ENCODE peak calls at places on chromosomes 2 and 18, in five cellular contexts. One of them, this sample, is unnamed.

GRCh38 chr2:227406177-227407031 is 18.7 kb upstream of the SCYGR1 start:
- DNase-seq in A172: peak
- DNase-seq in effector memory CD8-positive, alpha-beta T cell: no peak
- DNase-seq in fibroblast of villous mesenchyme: peak
- DNase-seq in activated CD4-positive, alpha-beta T cell treated with anti-CD3 and anti-CD28 coated beads for 36 hours: peak
- DNase-seq in this sample: peak

GRCh38 chr18:75211721-75212625 is 1.4 kb downstream of the TSHZ1 start:
- DNase-seq in effector memory CD8-positive, alpha-beta T cell: no peak
- DNase-seq in fibroblast of villous mesenchyme: peak
- DNase-seq in A172: peak
- DNase-seq in activated CD4-positive, alpha-beta T cell treated with anti-CD3 and anti-CD28 coated beads for 36 hours: peak
- DNase-seq in this sample: no peak

GRCh38 chr2:54613794-54614257 is 109.6 kb upstream of the EML6 start:
- DNase-seq in A172: peak
- DNase-seq in activated CD4-positive, alpha-beta T cell treated with anti-CD3 and anti-CD28 coated beads for 36 hours: no peak
- DNase-seq in effector memory CD8-positive, alpha-beta T cell: no peak
- DNase-seq in fibroblast of villous mesenchyme: peak
- DNase-seq in this sample: no peak

GRCh38 chr18:24322594-24323136 is 75.0 kb downstream of the OSBPL1A start:
- DNase-seq in effector memory CD8-positive, alpha-beta T cell: no peak
- DNase-seq in fibroblast of villous mesenchyme: no peak
- DNase-seq in activated CD4-positive, alpha-beta T cell treated with anti-CD3 and anti-CD28 coated beads for 36 hours: no peak
- DNase-seq in A172: peak
- DNase-seq in this sample: no peak

GRCh38 chr2:162582357-162582798 is 238.4 kb downstream of the GCA start:
- DNase-seq in activated CD4-positive, alpha-beta T cell treated with anti-CD3 and anti-CD28 coated beads for 36 hours: no peak
- DNase-seq in fibroblast of villous mesenchyme: no peak
- DNase-seq in A172: peak
- DNase-seq in effector memory CD8-positive, alpha-beta T cell: no peak
- DNase-seq in this sample: no peak

GRCh38 chr2:238155051-238155760 is 3.6 kb upstream of the ERFE start:
- DNase-seq in A172: no peak
- DNase-seq in fibroblast of villous mesenchyme: peak
- DNase-seq in effector memory CD8-positive, alpha-beta T cell: no peak
- DNase-seq in activated CD4-positive, alpha-beta T cell treated with anti-CD3 and anti-CD28 coated beads for 36 hours: no peak
- DNase-seq in this sample: no peak

GRCh38 chr2:28406276-28407096 is 13.8 kb downstream of the FOSL2 start:
- DNase-seq in fibroblast of villous mesenchyme: no peak
- DNase-seq in effector memory CD8-positive, alpha-beta T cell: peak
- DNase-seq in A172: peak
- DNase-seq in activated CD4-positive, alpha-beta T cell treated with anti-CD3 and anti-CD28 coated beads for 36 hours: peak
- DNase-seq in this sample: no peak

GRCh38 chr18:48321121-48321520 is 88.1 kb downstream of the ZBTB7C start:
- DNase-seq in activated CD4-positive, alpha-beta T cell treated with anti-CD3 and anti-CD28 coated beads for 36 hours: no peak
- DNase-seq in fibroblast of villous mesenchyme: no peak
- DNase-seq in A172: no peak
- DNase-seq in effector memory CD8-positive, alpha-beta T cell: no peak
- DNase-seq in this sample: no peak

GRCh38 chr2:64137996-64138395 is 6.2 kb downstream of the PELI1 start:
- DNase-seq in activated CD4-positive, alpha-beta T cell treated with anti-CD3 and anti-CD28 coated beads for 36 hours: no peak
- DNase-seq in A172: no peak
- DNase-seq in fibroblast of villous mesenchyme: no peak
- DNase-seq in effector memory CD8-positive, alpha-beta T cell: no peak
- DNase-seq in this sample: no peak

GRCh38 chr2:233535276-233535675 is 31.3 kb downstream of the USP40 start:
- DNase-seq in effector memory CD8-positive, alpha-beta T cell: no peak
- DNase-seq in A172: no peak
- DNase-seq in fibroblast of villous mesenchyme: no peak
- DNase-seq in activated CD4-positive, alpha-beta T cell treated with anti-CD3 and anti-CD28 coated beads for 36 hours: no peak
- DNase-seq in this sample: no peak

GRCh38 chr2:96933528-96933927 is 52.9 kb downstream of the FAM178B start:
- DNase-seq in activated CD4-positive, alpha-beta T cell treated with anti-CD3 and anti-CD28 coated beads for 36 hours: no peak
- DNase-seq in effector memory CD8-positive, alpha-beta T cell: no peak
- DNase-seq in A172: no peak
- DNase-seq in fibroblast of villous mesenchyme: no peak
- DNase-seq in this sample: no peak

GRCh38 chr2:109141727-109142283 is 12.8 kb downstream of the SH3RF3 start:
- DNase-seq in activated CD4-positive, alpha-beta T cell treated with anti-CD3 and anti-CD28 coated beads for 36 hours: no peak
- DNase-seq in fibroblast of villous mesenchyme: no peak
- DNase-seq in A172: no peak
- DNase-seq in effector memory CD8-positive, alpha-beta T cell: no peak
- DNase-seq in this sample: no peak

GRCh38 chr18:57523171-57523956 is 63.1 kb downstream of the FECH start:
- DNase-seq in effector memory CD8-positive, alpha-beta T cell: no peak
- DNase-seq in activated CD4-positive, alpha-beta T cell treated with anti-CD3 and anti-CD28 coated beads for 36 hours: peak
- DNase-seq in A172: no peak
- DNase-seq in fibroblast of villous mesenchyme: peak
- DNase-seq in this sample: no peak

This sample was measured in HTR-8/SVneo.